ENCODE peak calls at places on chromosomes 5 and 9, in six cellular contexts. One of them, this sample, is unnamed.

GRCh38 chr5:159825551-159826051 is 90.7 kb upstream of the ADRA1B start:
- DNase-seq in GM23338: no peak
- DNase-seq in IMR-90: no peak
- DNase-seq in left cardiac atrium: no peak
- DNase-seq in small intestine: no peak
- DNase-seq in activated CD4-positive, alpha-beta T cell treated with anti-CD3 and anti-CD28 coated beads, Interleukin-2, amount 50 U/mL, for 1 hour: no peak
- DNase-seq in this sample: no peak

GRCh38 chr9:111001471-111001870 is 36.8 kb downstream of the LPAR1 start:
- DNase-seq in GM23338: no peak
- DNase-seq in small intestine: no peak
- DNase-seq in left cardiac atrium: no peak
- DNase-seq in IMR-90: no peak
- DNase-seq in activated CD4-positive, alpha-beta T cell treated with anti-CD3 and anti-CD28 coated beads, Interleukin-2, amount 50 U/mL, for 1 hour: no peak
- DNase-seq in this sample: no peak

GRCh38 chr5:26847041-26847736 is 191.2 kb downstream of the CDH9 start:
- DNase-seq in left cardiac atrium: no peak
- DNase-seq in small intestine: no peak
- DNase-seq in GM23338: peak; percentile 20
- DNase-seq in activated CD4-positive, alpha-beta T cell treated with anti-CD3 and anti-CD28 coated beads, Interleukin-2, amount 50 U/mL, for 1 hour: no peak
- DNase-seq in IMR-90: no peak
- DNase-seq in this sample: no peak

GRCh38 chr5:157350939-157351338 is 85.0 kb downstream of the CYFIP2 start:
- DNase-seq in GM23338: no peak
- DNase-seq in left cardiac atrium: no peak
- DNase-seq in IMR-90: peak; percentile 25
- DNase-seq in small intestine: no peak
- DNase-seq in activated CD4-positive, alpha-beta T cell treated with anti-CD3 and anti-CD28 coated beads, Interleukin-2, amount 50 U/mL, for 1 hour: no peak
- DNase-seq in this sample: no peak

GRCh38 chr9:132744881-132745761 is 74.9 kb downstream of the GTF3C4 start:
- DNase-seq in GM23338: peak; percentile 76
- DNase-seq in activated CD4-positive, alpha-beta T cell treated with anti-CD3 and anti-CD28 coated beads, Interleukin-2, amount 50 U/mL, for 1 hour: no peak
- DNase-seq in IMR-90: no peak
- DNase-seq in left cardiac atrium: no peak
- DNase-seq in small intestine: no peak
- DNase-seq in this sample: no peak

GRCh38 chr9:34426340-34427074 is 31.9 kb downstream of the FAM219A start:
- DNase-seq in activated CD4-positive, alpha-beta T cell treated with anti-CD3 and anti-CD28 coated beads, Interleukin-2, amount 50 U/mL, for 1 hour: no peak
- DNase-seq in GM23338: peak; percentile 82
- DNase-seq in left cardiac atrium: no peak
- DNase-seq in IMR-90: no peak
- DNase-seq in small intestine: no peak
- DNase-seq in this sample: no peak

GRCh38 chr9:69223605-69224004 is 49.5 kb downstream of the TJP2 start:
- DNase-seq in left cardiac atrium: no peak
- DNase-seq in small intestine: peak; percentile 46
- DNase-seq in activated CD4-positive, alpha-beta T cell treated with anti-CD3 and anti-CD28 coated beads, Interleukin-2, amount 50 U/mL, for 1 hour: no peak
- DNase-seq in IMR-90: peak; percentile 70
- DNase-seq in GM23338: peak; percentile 92
- DNase-seq in this sample: no peak

GRCh38 chr9:98255578-98256296 is at the start of gene TBC1D2:
- DNase-seq in activated CD4-positive, alpha-beta T cell treated with anti-CD3 and anti-CD28 coated beads, Interleukin-2, amount 50 U/mL, for 1 hour: peak; percentile 97
- DNase-seq in small intestine: peak; percentile 95
- DNase-seq in GM23338: peak; percentile 94
- DNase-seq in IMR-90: peak; percentile 90
- DNase-seq in left cardiac atrium: peak; percentile 94
- DNase-seq in this sample: peak; percentile 97

GRCh38 chr9:77488439-77489126 is 159.5 kb downstream of the GNA14 start:
- DNase-seq in GM23338: peak; percentile 79
- DNase-seq in IMR-90: peak; percentile 20
- DNase-seq in small intestine: no peak
- DNase-seq in activated CD4-positive, alpha-beta T cell treated with anti-CD3 and anti-CD28 coated beads, Interleukin-2, amount 50 U/mL, for 1 hour: no peak
- DNase-seq in left cardiac atrium: no peak
- DNase-seq in this sample: no peak

GRCh38 chr9:74770508-74771261 is 117.0 kb downstream of the TRPM6 start:
- DNase-seq in activated CD4-positive, alpha-beta T cell treated with anti-CD3 and anti-CD28 coated beads, Interleukin-2, amount 50 U/mL, for 1 hour: peak; percentile 25
- DNase-seq in IMR-90: no peak
- DNase-seq in GM23338: peak; percentile 89
- DNase-seq in left cardiac atrium: no peak
- DNase-seq in small intestine: no peak
- DNase-seq in this sample: peak; percentile 37

GRCh38 chr9:92404437-92404836 is at the start of gene OGN:
- DNase-seq in GM23338: no peak
- DNase-seq in small intestine: no peak
- DNase-seq in left cardiac atrium: no peak
- DNase-seq in IMR-90: peak; percentile 47
- DNase-seq in activated CD4-positive, alpha-beta T cell treated with anti-CD3 and anti-CD28 coated beads, Interleukin-2, amount 50 U/mL, for 1 hour: no peak
- DNase-seq in this sample: no peak

GRCh38 chr5:151870820-151871219 is 53.8 kb downstream of the GLRA1 start:
- DNase-seq in activated CD4-positive, alpha-beta T cell treated with anti-CD3 and anti-CD28 coated beads, Interleukin-2, amount 50 U/mL, for 1 hour: no peak
- DNase-seq in IMR-90: peak; percentile 42
- DNase-seq in GM23338: no peak
- DNase-seq in left cardiac atrium: no peak
- DNase-seq in small intestine: no peak
- DNase-seq in this sample: no peak

GRCh38 chr9:113528811-113529210 is 65.3 kb downstream of the RGS3 start:
- DNase-seq in left cardiac atrium: no peak
- DNase-seq in small intestine: no peak
- DNase-seq in GM23338: no peak
- DNase-seq in activated CD4-positive, alpha-beta T cell treated with anti-CD3 and anti-CD28 coated beads, Interleukin-2, amount 50 U/mL, for 1 hour: no peak
- DNase-seq in IMR-90: no peak
- DNase-seq in this sample: no peak

GRCh38 chr5:8700691-8701090 is 831.7 kb downstream of the MTRR start:
- DNase-seq in small intestine: no peak
- DNase-seq in activated CD4-positive, alpha-beta T cell treated with anti-CD3 and anti-CD28 coated beads, Interleukin-2, amount 50 U/mL, for 1 hour: no peak
- DNase-seq in GM23338: no peak
- DNase-seq in left cardiac atrium: no peak
- DNase-seq in IMR-90: peak; percentile 36
- DNase-seq in this sample: no peak

This sample was measured in stimulated activated naive CD8-positive, alpha-beta T cell treated with anti-CD3 and anti-CD28 coated beads, Interleukin-15, amount 100 ng/mL, for 72 hours.